ENCODE peak calls at places on chromosomes 7 and 10, in seven cellular contexts. Y, O, Q, I, V, F and B are unnamed samples.

GRCh38 chr7:26681819-26682418 is 182.5 kb downstream of the SKAP2 start:
- DNase-seq in Y (peak; percentile 32), O (peak; percentile 22), Q (no peak), I (no peak), V (no peak), F (no peak), B (no peak)

GRCh38 chr7:36037121-36037662 is 115.9 kb upstream of the EEPD1 start:
- DNase-seq in Y (no peak), O (peak; percentile 72), Q (no peak), I (peak; percentile 89), V (peak; percentile 77), F (no peak), B (no peak)

GRCh38 chr10:75040576-75040975 is 70.9 kb upstream of the SAMD8 start:
- DNase-seq in Y (no peak), O (no peak), Q (no peak), I (no peak), V (peak; percentile 32), F (no peak), B (no peak)

GRCh38 chr10:112244197-112244596 is 39.0 kb upstream of the TECTB start:
- DNase-seq in Y (no peak), O (no peak), Q (no peak), I (no peak), V (no peak), F (no peak), B (no peak)

GRCh38 chr7:30898411-30898810 is 13.2 kb upstream of the AQP1 start:
- DNase-seq in Y (no peak), O (no peak), Q (no peak), I (no peak), V (no peak), F (no peak), B (no peak)

GRCh38 chr7:491292-491957 is 28.2 kb downstream of the PDGFA start:
- DNase-seq in Y (no peak), O (no peak), Q (no peak), I (no peak), V (no peak), F (no peak), B (no peak)

GRCh38 chr7:73526892-73527821 is 5.1 kb upstream of the BAZ1B start:
- DNase-seq in Y (peak; percentile 60), O (peak; percentile 44), Q (no peak), I (peak; percentile 17), V (peak; percentile 20), F (peak; percentile 7), B (no peak)

GRCh38 chr7:151339651-151340377 is 1.8 kb upstream of the NUB1 start:
- DNase-seq in Y (peak; percentile 86), O (no peak), Q (no peak), I (no peak), V (no peak), F (no peak), B (peak; percentile 60)